ENCODE peak calls at places on chromosome 19, in six cellular contexts. One of them, this sample, is unnamed.

GRCh38 chr19:34480971-34481821 is at the start of gene WTIP:
- DNase-seq in tibial nerve: peak; percentile 58
- DNase-seq in AG09319: peak; percentile 80
- DNase-seq in WTC11: peak; percentile 87
- DNase-seq in endothelial cell: peak; percentile 84
- DNase-seq in brain microvascular endothelial cell: peak; percentile 64
- DNase-seq in this sample: peak; percentile 28

GRCh38 chr19:42441047-42441440 is 1.7 kb downstream of the CXCL17 start:
- DNase-seq in tibial nerve: no peak
- DNase-seq in AG09319: no peak
- DNase-seq in WTC11: no peak
- DNase-seq in endothelial cell: no peak
- DNase-seq in brain microvascular endothelial cell: no peak
- DNase-seq in this sample: no peak

GRCh38 chr19:42285988-42286348 is 16.0 kb upstream of the PRR19 start:
- DNase-seq in tibial nerve: no peak
- DNase-seq in AG09319: no peak
- DNase-seq in WTC11: no peak
- DNase-seq in endothelial cell: no peak
- DNase-seq in brain microvascular endothelial cell: no peak
- DNase-seq in this sample: no peak

GRCh38 chr19:58021541-58022282 is 12.1 kb upstream of the ZSCAN1 start:
- DNase-seq in tibial nerve: no peak
- DNase-seq in AG09319: no peak
- DNase-seq in WTC11: peak; percentile 84
- DNase-seq in endothelial cell: no peak
- DNase-seq in brain microvascular endothelial cell: peak; percentile 9
- DNase-seq in this sample: peak; percentile 42

GRCh38 chr19:42254850-42255765 is at the start of gene ERF:
- DNase-seq in tibial nerve: peak; percentile 95
- DNase-seq in AG09319: peak; percentile 73
- DNase-seq in WTC11: peak; percentile 88
- DNase-seq in endothelial cell: peak; percentile 95
- DNase-seq in brain microvascular endothelial cell: peak; percentile 88
- DNase-seq in this sample: peak; percentile 78

GRCh38 chr19:11261902-11262839 is at the start of gene DOCK6:
- DNase-seq in tibial nerve: no peak
- DNase-seq in AG09319: no peak
- DNase-seq in WTC11: peak; percentile 60
- DNase-seq in endothelial cell: peak; percentile 54
- DNase-seq in brain microvascular endothelial cell: no peak
- DNase-seq in this sample: no peak

GRCh38 chr19:40827386-40828247 is 22.6 kb downstream of the CYP2A6 start:
- DNase-seq in tibial nerve: no peak
- DNase-seq in AG09319: no peak
- DNase-seq in WTC11: no peak
- DNase-seq in endothelial cell: no peak
- DNase-seq in brain microvascular endothelial cell: no peak
- DNase-seq in this sample: no peak

GRCh38 chr19:38634757-38635482 is 12.5 kb upstream of the ACTN4 start:
- DNase-seq in tibial nerve: peak; percentile 43
- DNase-seq in AG09319: no peak
- DNase-seq in WTC11: peak; percentile 84
- DNase-seq in endothelial cell: peak; percentile 86
- DNase-seq in brain microvascular endothelial cell: peak; percentile 49
- DNase-seq in this sample: no peak

GRCh38 chr19:6736169-6736916 is 1.0 kb downstream of the GPR108 start:
- DNase-seq in tibial nerve: no peak
- DNase-seq in AG09319: peak; percentile 70
- DNase-seq in WTC11: peak; percentile 65
- DNase-seq in endothelial cell: peak; percentile 77
- DNase-seq in brain microvascular endothelial cell: peak; percentile 84
- DNase-seq in this sample: no peak

GRCh38 chr19:6737873-6738725 is 719 bp upstream of the GPR108 start:
- DNase-seq in tibial nerve: peak; percentile 96
- DNase-seq in AG09319: peak; percentile 53
- DNase-seq in WTC11: peak; percentile 68
- DNase-seq in endothelial cell: peak; percentile 63
- DNase-seq in brain microvascular endothelial cell: peak; percentile 88
- DNase-seq in this sample: peak; percentile 98

GRCh38 chr19:6737284-6737872 is at the start of gene GPR108:
- DNase-seq in tibial nerve: peak; percentile 99
- DNase-seq in AG09319: peak; percentile 100
- DNase-seq in WTC11: peak; percentile 100
- DNase-seq in endothelial cell: peak; percentile 99
- DNase-seq in brain microvascular endothelial cell: peak; percentile 100
- DNase-seq in this sample: peak; percentile 99

GRCh38 chr19:6735181-6735891 is 2.0 kb downstream of the GPR108 start:
- DNase-seq in tibial nerve: no peak
- DNase-seq in AG09319: no peak
- DNase-seq in WTC11: no peak
- DNase-seq in endothelial cell: peak; percentile 22
- DNase-seq in brain microvascular endothelial cell: no peak
- DNase-seq in this sample: no peak

GRCh38 chr19:6736917-6737283 is 480 bp downstream of the GPR108 start:
- DNase-seq in tibial nerve: no peak
- DNase-seq in AG09319: no peak
- DNase-seq in WTC11: no peak
- DNase-seq in endothelial cell: no peak
- DNase-seq in brain microvascular endothelial cell: no peak
- DNase-seq in this sample: no peak
- TF ChIP-seq CTCF in tibial nerve: no peak
- TF ChIP-seq CTCF in AG09319: no peak
- TF ChIP-seq CTCF in WTC11: no peak
- TF ChIP-seq CTCF in endothelial cell: no peak
- TF ChIP-seq CTCF in brain microvascular endothelial cell: no peak
- TF ChIP-seq CTCF in this sample: peak; percentile 3

GRCh38 chr19:48637948-48638830 is 1.0 kb upstream of the DBP start:
- DNase-seq in tibial nerve: no peak
- DNase-seq in AG09319: peak; percentile 96
- DNase-seq in WTC11: peak; percentile 85
- DNase-seq in endothelial cell: peak; percentile 76
- DNase-seq in brain microvascular endothelial cell: peak; percentile 83
- DNase-seq in this sample: no peak
- TF ChIP-seq CTCF in tibial nerve: peak; percentile 8
- TF ChIP-seq CTCF in AG09319: peak; percentile 6
- TF ChIP-seq CTCF in WTC11: no peak
- TF ChIP-seq CTCF in endothelial cell: no peak
- TF ChIP-seq CTCF in brain microvascular endothelial cell: peak; percentile 17
- TF ChIP-seq CTCF in this sample: no peak

GRCh38 chr19:6626764-6627163 is 35.8 kb upstream of the CD70 start:
- DNase-seq in tibial nerve: no peak
- DNase-seq in AG09319: no peak
- DNase-seq in WTC11: no peak
- DNase-seq in endothelial cell: no peak
- DNase-seq in brain microvascular endothelial cell: no peak
- DNase-seq in this sample: no peak

GRCh38 chr19:6632002-6632621 is 37.8 kb downstream of the TNFSF14 start:
- DNase-seq in tibial nerve: peak; percentile 62
- DNase-seq in AG09319: peak; percentile 40
- DNase-seq in WTC11: peak; percentile 66
- DNase-seq in endothelial cell: peak; percentile 67
- DNase-seq in brain microvascular endothelial cell: peak; percentile 64
- DNase-seq in this sample: peak; percentile 45
- TF ChIP-seq CTCF in tibial nerve: peak; percentile 63
- TF ChIP-seq CTCF in AG09319: peak; percentile 84
- TF ChIP-seq CTCF in WTC11: peak; percentile 48
- TF ChIP-seq CTCF in endothelial cell: peak; percentile 62
- TF ChIP-seq CTCF in brain microvascular endothelial cell: peak; percentile 81
- TF ChIP-seq CTCF in this sample: peak; percentile 83

GRCh38 chr19:46860125-46860845 is 512 bp upstream of the ARHGAP35 start:
- DNase-seq in tibial nerve: peak; percentile 97
- DNase-seq in AG09319: peak; percentile 98
- DNase-seq in WTC11: peak; percentile 98
- DNase-seq in endothelial cell: peak; percentile 96
- DNase-seq in brain microvascular endothelial cell: peak; percentile 99
- DNase-seq in this sample: peak; percentile 93
- TF ChIP-seq CTCF in tibial nerve: peak; percentile 45
- TF ChIP-seq CTCF in AG09319: no peak
- TF ChIP-seq CTCF in WTC11: no peak
- TF ChIP-seq CTCF in endothelial cell: no peak
- TF ChIP-seq CTCF in brain microvascular endothelial cell: no peak
- TF ChIP-seq CTCF in this sample: no peak

DNA sequence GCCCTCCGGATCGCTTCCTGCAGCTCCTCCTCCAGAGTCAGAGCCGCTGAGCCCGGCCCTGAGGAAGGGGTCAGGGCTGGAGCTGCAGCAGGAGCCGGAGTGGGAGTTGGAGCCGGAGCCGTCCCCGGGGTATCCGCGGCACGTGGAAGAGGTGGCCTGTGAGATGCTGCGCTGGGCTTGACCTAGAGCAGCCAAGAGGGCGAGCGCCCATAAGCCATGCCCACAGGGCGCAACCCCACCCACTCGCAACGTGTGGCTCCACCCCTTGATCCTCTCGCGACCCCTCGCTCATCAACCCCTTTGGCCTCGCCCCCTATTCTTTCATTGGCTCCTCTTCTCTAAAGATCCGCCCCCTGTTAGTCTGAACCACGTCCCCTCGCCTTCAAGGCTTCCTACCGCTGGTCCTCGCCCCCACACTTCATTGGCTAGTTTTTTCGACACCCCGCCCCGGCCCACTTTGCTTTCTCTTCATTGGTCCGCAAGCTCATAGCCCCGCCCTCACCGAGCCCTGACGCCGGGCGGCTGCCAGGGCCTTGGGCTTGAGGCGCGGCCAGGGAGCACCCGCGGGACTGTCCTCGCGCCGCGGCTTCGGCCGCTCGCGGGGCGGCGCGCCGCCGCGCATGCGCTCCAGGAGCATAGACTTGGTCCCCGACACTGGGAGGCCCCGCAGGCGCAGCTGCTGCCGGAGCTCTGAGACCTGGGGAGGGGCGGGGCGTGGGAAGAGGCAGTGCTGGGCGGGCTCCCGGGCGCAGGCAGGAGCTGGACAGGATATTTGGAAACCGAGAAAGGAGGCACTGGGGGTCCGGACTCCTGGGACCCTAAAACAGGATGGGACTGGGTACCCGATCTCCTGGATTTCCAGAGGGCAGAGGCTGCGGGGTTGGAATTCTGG is 5.4 kb downstream of the MAMSTR start:
- DNase-seq in tibial nerve: peak; percentile 99
- DNase-seq in AG09319: peak; percentile 99
- DNase-seq in WTC11: peak; percentile 99
- DNase-seq in endothelial cell: peak; percentile 98
- DNase-seq in brain microvascular endothelial cell: peak; percentile 99
- DNase-seq in this sample: peak; percentile 93
- TF ChIP-seq CTCF in tibial nerve: no peak
- TF ChIP-seq CTCF in AG09319: no peak
- TF ChIP-seq CTCF in WTC11: no peak
- TF ChIP-seq CTCF in endothelial cell: no peak
- TF ChIP-seq CTCF in brain microvascular endothelial cell: no peak
- TF ChIP-seq CTCF in this sample: no peak

GRCh38 chr19:31352782-31353651 is 3.8 kb upstream of the TSHZ3 start:
- DNase-seq in tibial nerve: no peak
- DNase-seq in AG09319: no peak
- DNase-seq in WTC11: peak; percentile 44
- DNase-seq in endothelial cell: peak; percentile 37
- DNase-seq in brain microvascular endothelial cell: no peak
- DNase-seq in this sample: no peak

GRCh38 chr19:31352296-31352781 is 3.1 kb upstream of the TSHZ3 start:
- DNase-seq in tibial nerve: no peak
- DNase-seq in AG09319: no peak
- DNase-seq in WTC11: no peak
- DNase-seq in endothelial cell: no peak
- DNase-seq in brain microvascular endothelial cell: no peak
- DNase-seq in this sample: no peak

GRCh38 chr19:31354316-31354715 is 5.1 kb upstream of the TSHZ3 start:
- DNase-seq in tibial nerve: no peak
- DNase-seq in AG09319: no peak
- DNase-seq in WTC11: no peak
- DNase-seq in endothelial cell: no peak
- DNase-seq in brain microvascular endothelial cell: no peak
- DNase-seq in this sample: no peak

GRCh38 chr19:31354919-31355318 is 5.7 kb upstream of the TSHZ3 start:
- DNase-seq in tibial nerve: no peak
- DNase-seq in AG09319: no peak
- DNase-seq in WTC11: no peak
- DNase-seq in endothelial cell: peak; percentile 38
- DNase-seq in brain microvascular endothelial cell: no peak
- DNase-seq in this sample: no peak

GRCh38 chr19:31353826-31354225 is 4.6 kb upstream of the TSHZ3 start:
- DNase-seq in tibial nerve: no peak
- DNase-seq in AG09319: no peak
- DNase-seq in WTC11: peak; percentile 43
- DNase-seq in endothelial cell: peak; percentile 38
- DNase-seq in brain microvascular endothelial cell: no peak
- DNase-seq in this sample: no peak
- TF ChIP-seq CTCF in tibial nerve: no peak
- TF ChIP-seq CTCF in AG09319: no peak
- TF ChIP-seq CTCF in WTC11: no peak
- TF ChIP-seq CTCF in endothelial cell: no peak
- TF ChIP-seq CTCF in brain microvascular endothelial cell: no peak
- TF ChIP-seq CTCF in this sample: no peak

DNA sequence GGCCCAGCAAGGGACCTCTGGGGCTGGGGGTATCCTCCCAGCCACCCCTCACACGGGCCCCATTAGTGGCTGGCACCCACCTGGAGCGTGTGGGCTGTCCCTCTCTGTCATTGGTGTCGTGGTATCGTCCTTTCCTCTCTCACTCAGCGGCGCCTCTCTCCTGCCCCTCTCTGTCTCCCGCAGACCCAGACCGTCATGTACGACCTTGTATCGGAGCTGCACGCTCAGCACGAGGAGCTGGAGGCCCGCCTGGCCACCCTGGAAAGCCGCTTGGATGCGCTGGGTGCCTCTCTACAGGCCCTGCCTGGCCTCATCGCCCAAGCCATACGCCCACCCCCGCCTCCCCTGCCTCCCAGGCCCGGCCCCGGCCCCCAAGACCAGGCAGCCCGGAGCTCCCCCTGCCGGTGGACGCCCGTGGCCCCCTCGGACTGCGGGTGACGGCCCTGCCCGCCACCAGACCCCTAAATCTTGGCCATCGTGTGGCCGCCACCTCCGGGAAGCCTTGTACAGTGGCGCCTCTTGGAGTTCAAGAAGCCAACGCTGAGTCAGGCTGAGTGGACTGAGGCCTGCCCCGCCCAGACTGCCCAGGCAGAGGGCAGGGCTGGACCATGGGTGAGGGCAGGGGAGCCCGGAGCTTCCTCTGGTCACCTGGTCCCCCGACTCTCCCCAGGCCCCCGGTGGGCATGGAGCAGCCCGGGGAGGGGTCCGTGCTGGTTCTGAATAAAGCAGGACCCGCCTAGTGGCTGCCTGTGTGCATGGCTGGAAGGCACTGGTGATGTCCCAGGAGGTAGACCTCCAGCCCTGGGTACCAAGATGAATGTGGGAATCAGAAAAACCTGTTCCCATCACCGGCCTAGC is 9.8 kb upstream of the ARRDC2 start:
- DNase-seq in tibial nerve: no peak
- DNase-seq in AG09319: no peak
- DNase-seq in WTC11: peak; percentile 77
- DNase-seq in endothelial cell: peak; percentile 44
- DNase-seq in brain microvascular endothelial cell: no peak
- DNase-seq in this sample: no peak
- TF ChIP-seq CTCF in tibial nerve: no peak
- TF ChIP-seq CTCF in AG09319: no peak
- TF ChIP-seq CTCF in WTC11: no peak
- TF ChIP-seq CTCF in endothelial cell: peak; percentile 27
- TF ChIP-seq CTCF in brain microvascular endothelial cell: peak; percentile 37
- TF ChIP-seq CTCF in this sample: no peak